ENCODE peak calls at places on chromosomes 7 and 10, in ten cellular contexts. K, Z, X, O, U, R, L, B, C and P are unnamed samples.
A peak's percentile ranks its signal among the peaks of the same experiment; 100 is the strongest.

GRCh38 chr10:3783313-3783689 is 1.7 kb downstream of the KLF6 start:
- DNase-seq in L (no peak), O (peak; percentile 69), R (peak; percentile 48), Z (peak; percentile 90), K (peak; percentile 63), B (peak; percentile 65), U (no peak), X (peak; percentile 71), C (peak; percentile 73), P (peak; percentile 62)

GRCh38 chr7:140673063-140673769 is 471 bp downstream of the ADCK2 start:
- DNase-seq in K (peak; percentile 23), U (no peak), L (peak; percentile 33), X (peak; percentile 83), C (peak; percentile 57), O (peak; percentile 57), Z (peak; percentile 75), B (peak; percentile 40), R (peak; percentile 33), P (peak; percentile 71)

GRCh38 chr7:150949564-150949963 is 28.6 kb downstream of the KCNH2 start:
- DNase-seq in C (no peak), K (no peak), L (peak; percentile 7), R (no peak), Z (no peak), B (no peak), U (no peak), O (no peak), X (no peak), P (no peak)

GRCh38 chr10:79970062-79970461 is 21.2 kb upstream of the SFTPD start:
- DNase-seq in K (no peak), C (no peak), U (no peak), O (no peak), R (no peak), B (no peak), X (no peak), Z (no peak), L (no peak), P (no peak)

GRCh38 chr7:985915-986741 is 3.1 kb downstream of the CYP2W1 start:
- DNase-seq in U (no peak), C (no peak), Z (no peak), L (no peak), R (peak; percentile 38), B (no peak), K (no peak), O (no peak), X (no peak), P (peak; percentile 62)

GRCh38 chr10:7984896-7985295 is 69.6 kb upstream of the GATA3 start:
- DNase-seq in L (no peak), Z (no peak), X (no peak), R (no peak), C (no peak), B (no peak), O (no peak), U (no peak), K (no peak), P (no peak)

GRCh38 chr10:53487019-53487983 is 714.7 kb upstream of the MBL2 start:
- DNase-seq in Z (no peak), B (no peak), L (no peak), R (no peak), C (no peak), O (no peak), K (peak; percentile 37), U (no peak), X (no peak), P (no peak)

GRCh38 chr7:91068136-91068795 is 196.0 kb upstream of the FZD1 start:
- DNase-seq in L (no peak), O (no peak), X (no peak), K (no peak), R (no peak), U (no peak), B (no peak), Z (no peak), C (no peak), P (no peak)

GRCh38 chr10:86899128-86899527 is 58.3 kb downstream of the MMRN2 start:
- DNase-seq in U (no peak), O (no peak), Z (no peak), C (peak; percentile 57), R (no peak), X (no peak), L (no peak), B (no peak), K (no peak), P (no peak)

GRCh38 chr7:102221961-102222360 is 64.7 kb upstream of the SH2B2 start:
- DNase-seq in K (no peak), C (no peak), X (no peak), U (no peak), Z (no peak), B (no peak), O (no peak), R (no peak), L (no peak), P (no peak)

GRCh38 chr10:28095791-28096367 is 97.0 kb upstream of the ODAD2 start:
- DNase-seq in L (no peak), O (no peak), X (no peak), Z (no peak), K (no peak), R (no peak), U (no peak), B (no peak), C (no peak), P (no peak)

GRCh38 chr7:5083291-5083690 is 37.6 kb downstream of the RBAK start:
- DNase-seq in Z (no peak), L (no peak), O (no peak), R (no peak), K (no peak), U (no peak), X (no peak), C (no peak), B (no peak), P (no peak)

GRCh38 chr10:28551086-28551485 is 18.2 kb downstream of the WAC start:
- DNase-seq in C (no peak), L (no peak), K (no peak), U (no peak), O (no peak), R (no peak), B (no peak), Z (no peak), X (no peak), P (no peak)

GRCh38 chr7:2566890-2567662 is 8.3 kb downstream of the IQCE start:
- DNase-seq in Z (peak; percentile 92), C (no peak), R (no peak), B (no peak), U (peak; percentile 56), L (peak; percentile 43), O (no peak), K (peak; percentile 20), X (peak; percentile 60), P (no peak)

GRCh38 chr10:114174462-114175190 is 623 bp upstream of the CCDC186 start:
- DNase-seq in B (peak; percentile 55), Z (peak; percentile 90), O (peak; percentile 70), C (peak; percentile 43), U (no peak), X (no peak), K (peak; percentile 39), R (peak; percentile 39), L (peak; percentile 47), P (peak; percentile 67)

DNA sequence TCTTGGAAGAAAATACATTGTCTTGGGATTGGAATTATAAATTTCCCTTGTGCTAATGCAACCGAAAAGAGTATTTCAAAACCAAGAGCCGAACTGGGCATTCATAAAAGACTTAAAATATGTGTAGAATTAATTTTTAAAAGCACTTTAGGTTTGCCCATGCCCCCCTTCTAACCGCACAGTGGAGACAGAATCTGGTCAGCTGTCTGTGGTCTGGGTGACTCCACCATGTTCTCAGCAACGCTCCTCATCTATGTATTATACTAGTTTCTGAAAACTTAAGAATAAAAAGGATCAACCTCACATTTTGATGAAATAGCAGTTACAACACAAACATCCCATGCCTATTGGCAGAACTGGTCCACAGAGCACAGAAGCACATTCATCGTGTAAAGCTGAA is 192.6 kb upstream of the C7orf33 start:
- DNase-seq in U (no peak), L (no peak), C (no peak), O (no peak), X (no peak), Z (no peak), B (no peak), R (no peak), K (no peak), P (no peak)
- H3K27ac ChIP-seq in U (no peak overlapping the region), L (no peak overlapping the region), C (no peak overlapping the region), O (no peak overlapping the region), X (no peak overlapping the region), Z (no peak overlapping the region), B (no peak overlapping the region), R (no peak overlapping the region), K (no peak overlapping the region), P (no peak overlapping the region)

GRCh38 chr7:64078699-64078994 is 33.4 kb downstream of the ZNF727 start:
- DNase-seq in K (no peak), O (no peak), R (no peak), C (no peak), L (no peak), B (no peak), U (no peak), X (no peak), Z (no peak), P (no peak)
- H3K9me3 ChIP-seq in K (peaks cover 100% of the 10 kb centered on the region), O (peaks cover 84% of the 10 kb centered on the region), R (peaks cover 64% of the 10 kb centered on the region), C (peaks cover 51% of the 10 kb centered on the region), L (no peaks in the 10 kb centered on the region), B (peaks cover 77% of the 10 kb centered on the region), U (peaks cover 93% of the 10 kb centered on the region), X (peaks cover 80% of the 10 kb centered on the region), Z (peaks cover 3% of the 10 kb centered on the region), P (peaks cover 27% of the 10 kb centered on the region)

GRCh38 chr10:6838118-6838517 is 258.0 kb upstream of the PRKCQ start:
- DNase-seq in K (no peak), U (peak; percentile 1), L (no peak), Z (peak; percentile 38), C (no peak), O (no peak), B (no peak), R (peak; percentile 45), X (no peak), P (no peak)
- TF ChIP-seq CTCF in K (peak; percentile 22), U (peak; percentile 29), L (peak; percentile 29), Z (peak; percentile 53), C (peak; percentile 38), O (no peak), B (peak; percentile 32), R (no peak), X (no peak), P (no peak)

GRCh38 chr10:78572565-78572964 is 496.2 kb upstream of the ZMIZ1 start:
- DNase-seq in R (no peak), Z (no peak), K (no peak), L (no peak), C (no peak), U (no peak), X (no peak), B (peak; percentile 57), O (no peak), P (no peak)
- H3K27ac ChIP-seq in R (no peak overlapping the region), Z (no peak overlapping the region), K (no peak overlapping the region), L (no peak overlapping the region), C (no peak overlapping the region), U (no peak overlapping the region), X (no peak overlapping the region), B (no peak overlapping the region), O (no peak overlapping the region), P (no peak overlapping the region)

DNA sequence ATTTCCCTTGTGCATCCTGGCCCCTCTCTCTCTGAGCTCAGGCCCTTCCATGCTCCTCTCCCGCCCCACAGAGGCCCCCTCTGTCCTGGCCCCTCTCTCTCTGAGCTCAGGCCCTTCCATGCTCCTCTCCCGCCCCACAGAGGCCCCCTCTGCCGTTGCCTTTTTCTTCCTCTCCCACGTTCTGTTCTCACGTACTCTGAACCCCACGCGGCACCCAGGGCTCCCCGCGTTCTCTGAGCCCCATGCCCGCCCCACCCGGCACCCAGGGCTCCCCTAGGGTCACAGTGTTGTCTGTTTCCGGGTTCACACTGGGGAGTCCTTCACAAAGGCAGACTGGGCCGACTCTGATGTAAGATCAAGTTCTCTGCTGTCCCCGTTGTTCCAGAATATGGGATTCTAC is 336.8 kb downstream of the DNAJB6 start:
- DNase-seq in L (no peak), B (no peak), X (no peak), O (no peak), K (no peak), Z (no peak), U (no peak), R (no peak), C (no peak), P (no peak)
- H3K9me3 ChIP-seq in L (no peaks in the 10 kb centered on the region), B (no peaks in the 10 kb centered on the region), X (no peaks in the 10 kb centered on the region), O (no peaks in the 10 kb centered on the region), K (no peaks in the 10 kb centered on the region), Z (no peaks in the 10 kb centered on the region), U (no peaks in the 10 kb centered on the region), R (no peaks in the 10 kb centered on the region), C (no peaks in the 10 kb centered on the region), P (no peaks in the 10 kb centered on the region)